ENCODE peak calls at places on chromosome 10, in four cellular contexts. T is endodermal cell, P is heart left ventricle, M is PC-3. Z is an unnamed sample.

GRCh38 chr10:80444646-80445319 is 9.3 kb upstream of the TSPAN14 start:
- DNase-seq in T (peak; percentile 80), P (peak; percentile 82), M (no peak), Z (peak; percentile 53)

GRCh38 chr10:17387861-17388503 is 66.4 kb downstream of the ST8SIA6 start:
- DNase-seq in T (peak; percentile 64), P (no peak), M (peak; percentile 81), Z (no peak)

GRCh38 chr10:112919721-112920120 is 30.3 kb upstream of the TCF7L2 start:
- DNase-seq in T (no peak), P (no peak), M (peak; percentile 90), Z (no peak)

GRCh38 chr10:79981356-79981672 is 32.4 kb upstream of the SFTPD start:
- DNase-seq in T (no peak), P (no peak), M (no peak), Z (no peak)

GRCh38 chr10:133151528-133151927 is 8.5 kb upstream of the KNDC1 start:
- DNase-seq in T (peak; percentile 85), P (no peak), M (no peak), Z (no peak)

GRCh38 chr10:11088709-11089108 is 71.0 kb downstream of the CELF2 start:
- DNase-seq in T (no peak), P (no peak), M (no peak), Z (no peak)

GRCh38 chr10:31099101-31099500 is 67.4 kb upstream of the ZNF438 start:
- DNase-seq in T (no peak), P (no peak), M (no peak), Z (no peak)

GRCh38 chr10:20616918-20617801 is 280.0 kb downstream of the NEBL start:
- DNase-seq in T (no peak), P (no peak), M (no peak), Z (no peak)

GRCh38 chr10:110241407-110241806 is 34.0 kb downstream of the MXI1 start:
- DNase-seq in T (no peak), P (no peak), M (no peak), Z (no peak)

GRCh38 chr10:25818751-25819150 is 115.3 kb upstream of the MYO3A start:
- DNase-seq in T (peak; percentile 82), P (no peak), M (no peak), Z (no peak)

GRCh38 chr10:116011929-116012328 is 261.1 kb downstream of the GFRA1 start:
- DNase-seq in T (no peak), P (no peak), M (no peak), Z (no peak)

GRCh38 chr10:108490931-108491330 is 1326.4 kb upstream of the SORCS1 start:
- DNase-seq in T (no peak), P (no peak), M (no peak), Z (no peak)

GRCh38 chr10:59098387-59098786 is 78.1 kb upstream of the PHYHIPL start:
- DNase-seq in T (no peak), P (no peak), M (no peak), Z (no peak)

GRCh38 chr10:81479316-81479715 is 395.7 kb upstream of the NRG3 start:
- DNase-seq in T (peak; percentile 63), P (no peak), M (no peak), Z (no peak)
- H3K9me3 ChIP-seq in T (no peaks in the 10 kb centered on the region), P (no peaks in the 10 kb centered on the region), M (no peaks in the 10 kb centered on the region), Z (no peaks in the 10 kb centered on the region)

DNA sequence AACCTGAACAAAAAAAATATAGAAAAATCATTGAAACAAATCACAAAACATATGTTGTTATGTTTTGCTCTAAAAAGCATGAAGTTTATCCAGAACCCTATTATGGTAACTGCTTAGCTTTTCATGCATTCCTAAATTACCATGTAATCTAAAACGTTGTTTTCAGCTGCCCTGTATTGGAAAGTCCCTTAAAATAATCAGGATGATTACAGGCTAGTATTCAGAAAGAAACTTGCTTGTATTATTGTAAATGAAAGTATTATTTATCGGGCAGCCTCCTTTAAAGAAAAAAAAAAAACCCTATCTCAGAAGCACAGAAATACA is 65.6 kb upstream of the ARID5B start:
- DNase-seq in T (no peak), P (no peak), M (no peak), Z (no peak)
- H3K4me3 ChIP-seq in T (no peak overlapping the region), P (no peak overlapping the region), M (peak overlapping the region; percentile 25), Z (no peak overlapping the region)

DNA sequence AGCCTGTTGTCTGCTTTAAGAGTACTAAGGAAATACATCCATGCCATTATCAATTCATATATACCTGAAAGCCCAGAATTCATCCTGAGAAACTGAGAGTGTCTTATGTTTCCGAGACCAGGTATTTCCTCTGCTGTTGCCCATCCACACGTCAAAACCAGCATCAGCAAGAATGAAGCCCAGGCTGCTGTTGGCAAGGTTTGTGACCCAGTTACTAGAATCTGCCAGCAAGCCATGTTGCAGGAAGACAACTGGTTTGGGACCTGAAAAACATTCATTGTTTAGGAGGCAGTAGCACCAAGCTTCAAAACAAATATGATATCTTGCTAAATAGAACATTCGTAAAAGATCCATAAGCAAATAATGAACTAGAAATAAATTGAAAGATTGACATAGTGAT is 21.0 kb upstream of the CH25H start:
- DNase-seq in T (no peak), P (no peak), M (no peak), Z (no peak)
- H3K27ac ChIP-seq in T (no peak overlapping the region), P (no peak overlapping the region), M (no peak overlapping the region), Z (no peak overlapping the region)

DNA sequence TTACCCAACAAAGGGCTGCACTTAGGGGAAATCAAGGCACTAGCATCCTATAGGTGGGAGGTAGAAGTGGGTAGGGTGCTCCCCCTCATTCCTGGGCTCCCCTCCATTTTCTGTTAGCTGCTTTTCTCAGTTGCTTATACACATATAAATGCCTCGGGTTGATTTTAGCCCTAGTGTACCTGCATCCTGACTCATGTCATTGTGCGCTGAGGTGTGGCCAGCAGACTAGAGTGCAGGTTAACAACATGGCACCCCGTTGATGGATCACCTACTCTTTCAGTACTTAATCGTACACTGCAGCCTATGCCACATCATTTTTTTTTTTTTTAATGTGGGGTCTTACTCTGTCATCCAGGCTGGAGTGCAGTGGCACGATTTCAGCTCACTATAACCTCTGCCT is 144.0 kb upstream of the ITGB1 start:
- DNase-seq in T (no peak), P (no peak), M (no peak), Z (no peak)
- H3K9me3 ChIP-seq in T (peaks cover 32% of the 10 kb centered on the region), P (no peaks in the 10 kb centered on the region), M (peaks cover 9% of the 10 kb centered on the region), Z (no peaks in the 10 kb centered on the region)

Z was measured in gastrocnemius medialis.